ENCODE peak calls at places on chromosomes 16 and 17, in nine cellular contexts. F is stimulated activated CD4-positive, alpha-beta T cell treated with anti-CD3 and anti-CD28 coated beads, Interleukin-15, amount 100 ng/mL, for 1 hour; D is HS-5; Y is activated CD8-positive, alpha-beta memory T cell treated with anti-CD3 and anti-CD28 coated beads, Interleukin-2, amount 10 ng/mL, durations not matched to agents 7 days and 5 days; B is effector CD4-positive, alpha-beta T cell; E is ascending aorta; H is NCI-H774; S is T-helper 1 cell; X is KBM-7. T is an unnamed sample.

GRCh38 chr16:54326266-54326662 is 39.7 kb upstream of the IRX3 start:
- DNase-seq in F (no peak), D (no peak), Y (no peak), B (no peak), E (no peak), H (no peak), S (no peak), X (no peak), T (no peak)

GRCh38 chr17:35086931-35087573 is 23.5 kb upstream of the RFFL start:
- DNase-seq in F (no peak), D (no peak), Y (no peak), B (no peak), E (no peak), H (no peak), S (no peak), X (no peak), T (no peak)

GRCh38 chr16:66254751-66255150 is 111.7 kb upstream of the CDH5 start:
- DNase-seq in F (no peak), D (no peak), Y (no peak), B (no peak), E (no peak), H (no peak), S (no peak), X (no peak), T (no peak)

GRCh38 chr17:44830359-44831269 is 527 bp upstream of the GJC1 start:
- DNase-seq in F (no peak), D (no peak), Y (no peak), B (no peak), E (no peak), H (no peak), S (no peak), X (peak; percentile 25), T (no peak)

GRCh38 chr17:16352838-16353701 is at the start of gene CENPV:
- DNase-seq in F (peak; percentile 65), D (no peak), Y (peak; percentile 64), B (peak; percentile 51), E (no peak), H (peak; percentile 38), S (peak; percentile 50), X (peak; percentile 61), T (peak; percentile 4)

GRCh38 chr16:66427036-66427446 is at the start of gene BEAN1:
- DNase-seq in F (no peak), D (no peak), Y (no peak), B (no peak), E (no peak), H (no peak), S (no peak), X (no peak), T (peak; percentile 16)

GRCh38 chr17:72699566-72699965 is 392.9 kb downstream of the SLC39A11 start:
- DNase-seq in F (no peak), D (no peak), Y (no peak), B (no peak), E (no peak), H (no peak), S (no peak), X (no peak), T (no peak)

GRCh38 chr17:32319548-32319905 is 22.4 kb downstream of the C17orf75 start:
- DNase-seq in F (peak; percentile 66), D (no peak), Y (peak; percentile 85), B (peak; percentile 64), E (no peak), H (peak; percentile 44), S (peak; percentile 37), X (peak; percentile 85), T (peak; percentile 38)

GRCh38 chr16:82653550-82654511 is 27.1 kb downstream of the CDH13 start:
- DNase-seq in F (peak; percentile 2), D (peak; percentile 79), Y (peak; percentile 73), B (peak; percentile 41), E (no peak), H (no peak), S (no peak), X (peak; percentile 83), T (no peak)

GRCh38 chr17:61251939-61252865 is 147.4 kb upstream of the TBX2 start:
- DNase-seq in F (no peak), D (no peak), Y (no peak), B (no peak), E (peak; percentile 90), H (no peak), S (no peak), X (peak; percentile 88), T (no peak)

GRCh38 chr17:78562734-78563133 is 14.5 kb downstream of the DNAH17 start:
- DNase-seq in F (no peak), D (no peak), Y (no peak), B (no peak), E (no peak), H (no peak), S (no peak), X (no peak), T (no peak)

GRCh38 chr16:5571446-5571845 is 473.9 kb upstream of the EEF2KMT start:
- DNase-seq in F (no peak), D (no peak), Y (no peak), B (no peak), E (no peak), H (no peak), S (no peak), X (no peak), T (no peak)

GRCh38 chr17:29177871-29178749 is 2.1 kb downstream of the MYO18A start:
- DNase-seq in F (no peak), D (no peak), Y (no peak), B (no peak), E (no peak), H (no peak), S (no peak), X (peak; percentile 28), T (peak; percentile 18)

GRCh38 chr16:72995151-72995881 is 52.6 kb downstream of the ZFHX3 start:
- DNase-seq in F (no peak), D (no peak), Y (no peak), B (no peak), E (no peak), H (no peak), S (no peak), X (peak; percentile 69), T (no peak)

GRCh38 chr17:1485311-1485747 is 7.2 kb downstream of the MYO1C start:
- DNase-seq in F (no peak), D (no peak), Y (peak; percentile 65), B (peak; percentile 34), E (no peak), H (no peak), S (no peak), X (no peak), T (no peak)

GRCh38 chr17:68593331-68593710 is 7.8 kb downstream of the FAM20A start:
- DNase-seq in F (no peak), D (no peak), Y (no peak), B (no peak), E (no peak), H (no peak), S (no peak), X (no peak), T (no peak)

GRCh38 chr17:13099906-13100305 is 82.1 kb upstream of the ELAC2 start:
- DNase-seq in F (no peak), D (no peak), Y (no peak), B (no peak), E (no peak), H (no peak), S (no peak), X (no peak), T (no peak)

GRCh38 chr16:15972046-15972868 is 22.8 kb downstream of the ABCC1 start:
- DNase-seq in F (no peak), D (no peak), Y (no peak), B (no peak), E (no peak), H (no peak), S (no peak), X (no peak), T (no peak)

GRCh38 chr17:72297326-72298115 is 176.7 kb downstream of the SOX9 start:
- DNase-seq in F (no peak), D (peak; percentile 49), Y (no peak), B (no peak), E (no peak), H (no peak), S (no peak), X (no peak), T (no peak)

GRCh38 chr16:30354423-30355143 is 525 bp downstream of the CD2BP2 start:
- DNase-seq in F (no peak), D (no peak), Y (no peak), B (no peak), E (no peak), H (no peak), S (no peak), X (no peak), T (no peak)

GRCh38 chr16:61391835-61392234 is 644.4 kb downstream of the CDH8 start:
- DNase-seq in F (no peak), D (no peak), Y (no peak), B (no peak), E (no peak), H (no peak), S (no peak), X (no peak), T (no peak)

T was measured in NCI-H2029.